ENCODE peak calls at places on chromosomes 2 and 18, in four cellular contexts. Q is K562; Z is CD8-positive, alpha-beta T cell; B is IMR-90. K is an unnamed sample.

GRCh38 chr2:119523959-119524694 is at the start of gene SCTR:
- DNase-seq in Q (no peak), Z (no peak), B (no peak), K (no peak)

GRCh38 chr2:85976106-85976920 is 87.5 kb upstream of the ST3GAL5 start:
- DNase-seq in Q (no peak), Z (no peak), B (no peak), K (no peak)

GRCh38 chr18:79900610-79901570 is 50.6 kb downstream of the SLC66A2 start:
- DNase-seq in Q (no peak), Z (no peak), B (no peak), K (no peak)

GRCh38 chr2:201680743-201681142 is 17.7 kb downstream of the MPP4 start:
- DNase-seq in Q (peak; percentile 61), Z (no peak), B (no peak), K (no peak)

GRCh38 chr18:31657823-31658669 is 26.3 kb downstream of the B4GALT6 start:
- DNase-seq in Q (no peak), Z (no peak), B (no peak), K (no peak)

GRCh38 chr18:23593720-23594119 is 7.4 kb upstream of the NPC1 start:
- DNase-seq in Q (no peak), Z (no peak), B (peak; percentile 87), K (no peak)

GRCh38 chr18:54222922-54223567 is 1.4 kb downstream of the MBD2 start:
- DNase-seq in Q (no peak), Z (peak; percentile 16), B (no peak), K (peak; percentile 13)

GRCh38 chr2:72198532-72199241 is 51.0 kb upstream of the CYP26B1 start:
- DNase-seq in Q (no peak), Z (no peak), B (peak; percentile 57), K (no peak)

GRCh38 chr2:151996243-151997003 is 102.4 kb downstream of the CACNB4 start:
- DNase-seq in Q (no peak), Z (no peak), B (no peak), K (no peak)

GRCh38 chr2:187302619-187303018 is 145.4 kb downstream of the CALCRL start:
- DNase-seq in Q (no peak), Z (no peak), B (peak; percentile 36), K (no peak)

GRCh38 chr18:13376841-13377351 is 158.3 kb downstream of the LDLRAD4 start:
- DNase-seq in Q (no peak), Z (no peak), B (no peak), K (peak; percentile 74)

GRCh38 chr2:41907716-41908328 is 140.0 kb upstream of the PKDCC start:
- DNase-seq in Q (peak; percentile 29), Z (no peak), B (peak; percentile 16), K (no peak)

DNA sequence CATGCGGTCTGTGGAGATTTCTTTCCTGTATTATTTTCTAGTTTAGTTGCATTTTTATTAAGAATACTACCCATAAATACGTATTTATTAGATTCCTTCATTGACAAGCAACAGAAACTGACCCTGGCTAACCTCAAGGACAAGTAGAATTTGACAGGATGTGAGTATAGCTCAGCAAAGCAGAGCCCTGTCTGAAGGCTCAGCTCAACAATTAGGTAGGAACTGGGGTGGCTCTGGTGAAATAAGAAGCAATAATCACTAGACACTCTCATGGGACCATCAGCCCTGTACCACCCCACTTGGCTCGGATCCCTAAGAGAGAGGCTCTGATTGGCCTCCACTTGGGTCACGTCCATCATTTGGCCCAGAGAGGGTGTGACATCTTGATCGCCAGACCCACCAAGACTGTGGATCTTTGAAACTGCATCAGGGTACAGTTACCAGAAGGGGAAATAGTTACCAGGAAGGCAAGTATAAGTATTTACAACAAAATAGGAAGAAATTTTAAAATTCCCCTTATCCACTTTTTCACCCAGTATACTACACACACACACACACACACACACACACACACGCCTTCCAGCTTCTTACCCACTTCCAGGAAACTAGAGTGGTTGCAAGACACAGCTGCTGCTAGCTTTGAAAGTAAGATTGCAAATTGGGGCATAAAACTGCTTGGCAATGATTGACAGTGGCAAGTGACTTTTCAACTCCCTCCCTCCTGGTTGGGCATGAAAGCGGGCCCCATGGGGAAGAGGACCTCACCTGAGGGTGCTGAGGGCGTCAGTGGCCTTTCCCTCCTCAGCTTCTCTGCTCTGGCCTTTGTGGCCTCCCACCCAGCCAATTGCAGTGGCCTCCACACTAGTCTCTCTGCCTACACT is 41.8 kb downstream of the KCTD18 start:
- DNase-seq in Q (no peak), Z (no peak), B (no peak), K (no peak)
- H3K27ac ChIP-seq in Q (no peak overlapping the region), Z (no peak overlapping the region), B (peak overlapping the region; percentile 5), K (peak overlapping the region; percentile 37)

DNA sequence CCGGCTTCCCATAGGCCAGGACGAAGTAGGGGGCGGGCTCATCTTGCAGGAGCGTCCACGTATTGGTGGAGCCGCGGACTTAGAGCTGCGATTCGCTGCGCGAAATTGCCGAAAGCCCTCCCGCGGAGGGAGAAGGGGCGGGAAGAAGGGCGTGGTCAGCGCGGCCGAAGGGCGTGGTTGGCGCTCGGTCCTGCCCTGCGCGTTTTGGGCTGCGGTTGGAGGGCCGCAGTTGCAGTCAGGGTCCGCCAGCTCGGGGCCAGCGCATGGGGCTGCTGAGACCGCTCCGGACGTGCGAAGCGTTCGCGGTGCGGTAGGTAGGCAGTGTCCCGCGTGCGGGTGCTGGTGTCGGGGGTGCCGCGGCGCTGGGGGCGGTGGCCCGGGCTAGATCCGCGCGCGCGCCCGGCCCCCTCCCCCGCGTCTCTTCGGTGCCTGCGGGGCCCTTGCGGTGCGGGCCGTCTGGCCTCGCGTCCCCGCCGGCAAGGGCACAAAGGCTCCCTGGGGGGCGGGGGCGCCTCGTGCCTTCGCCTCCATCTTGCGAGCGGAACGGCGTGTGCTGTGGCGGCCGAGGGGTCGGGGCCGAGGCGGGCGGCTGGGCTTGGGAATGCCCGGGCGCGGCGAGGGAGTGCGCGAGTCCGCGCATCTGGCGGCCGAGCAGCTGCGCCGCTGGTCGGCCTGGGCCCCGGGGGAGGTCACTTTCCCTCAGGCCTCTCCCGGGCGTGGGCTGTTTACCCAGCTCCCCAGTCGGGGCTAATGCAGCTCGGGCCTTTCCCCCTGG is at the start of gene CEP68:
- DNase-seq in Q (peak; percentile 96), Z (peak; percentile 89), B (peak; percentile 97), K (peak; percentile 95)
- TF ChIP-seq CTCF in Q (no peak), Z (no peak), B (no peak), K (no peak)

DNA sequence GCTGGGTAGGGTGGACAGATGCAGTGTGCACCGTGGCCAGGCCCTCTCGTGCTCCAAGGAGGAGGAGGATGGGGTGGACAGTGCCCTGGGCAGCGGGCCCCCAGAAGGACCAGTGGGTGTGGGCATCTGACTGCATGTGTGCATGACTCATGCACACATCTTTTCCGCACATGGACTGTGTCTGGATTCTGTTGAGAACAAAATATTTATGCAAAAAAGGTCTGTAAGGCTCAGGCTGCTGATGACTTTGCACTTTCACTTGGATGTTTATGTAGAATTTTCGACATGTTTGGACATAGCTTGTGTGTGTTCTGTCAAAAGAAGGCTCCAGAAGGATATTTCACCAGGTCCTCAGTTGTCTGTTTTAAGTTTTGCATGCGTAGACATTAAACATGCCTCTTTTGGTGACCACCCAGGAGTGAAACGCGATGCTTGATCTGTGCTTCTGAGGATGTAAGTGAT is 45.6 kb downstream of the MTCL1 start:
- DNase-seq in Q (no peak), Z (no peak), B (peak; percentile 96), K (no peak)
- H3K27ac ChIP-seq in Q (no peak overlapping the region), Z (no peak overlapping the region), B (peak overlapping the region; percentile 90), K (no peak overlapping the region)

GRCh38 chr2:188976545-188977268 is 2.5 kb downstream of the COL3A1 start:
- DNase-seq in Q (no peak), Z (no peak), B (peak; percentile 81), K (no peak)
- TF ChIP-seq CTCF in Q (no peak), Z (no peak), B (peak; percentile 71), K (no peak)

DNA sequence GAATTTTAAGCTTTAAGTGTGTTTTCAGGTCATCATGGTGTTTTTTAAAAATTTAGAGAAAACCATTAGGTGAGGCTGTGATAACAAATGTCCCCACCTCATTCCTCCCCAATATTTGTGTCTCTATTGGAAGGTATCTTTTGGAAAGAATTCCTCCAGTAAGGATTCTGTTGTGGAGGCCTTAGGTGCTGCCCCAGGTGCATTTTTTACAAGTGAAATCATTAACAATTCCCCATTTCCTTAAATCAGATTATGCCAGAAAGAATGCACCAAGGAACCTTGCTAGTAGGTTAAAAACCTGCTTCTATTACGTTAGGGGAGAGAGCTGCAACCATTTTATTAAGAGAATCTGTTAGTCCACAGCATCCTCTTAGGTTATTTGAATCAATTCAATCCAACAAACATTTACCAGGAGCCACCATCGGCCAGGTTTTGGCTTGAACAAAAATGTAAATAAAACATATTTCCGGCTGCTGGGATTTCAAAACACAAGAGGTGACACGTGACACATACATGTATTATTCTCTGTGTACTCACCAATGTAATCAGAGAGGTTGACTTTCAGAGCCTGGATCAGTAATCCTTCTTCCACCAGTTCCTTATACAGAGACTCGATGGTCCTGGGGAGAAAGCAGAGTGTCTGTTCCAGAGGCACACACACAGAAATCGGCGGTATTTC is 112.5 kb upstream of the ASB18 start:
- DNase-seq in Q (no peak), Z (no peak), B (no peak), K (no peak)
- H3K27ac ChIP-seq in Q (no peak overlapping the region), Z (no peak overlapping the region), B (no peak overlapping the region), K (no peak overlapping the region)

K was measured in CD4-positive, alpha-beta T cell.